ENCODE peak calls at places on chromosomes 12 and 14, in six cellular contexts. W is choroid plexus epithelial cell, D is esophagus squamous epithelium, K is cardiac muscle cell, V is GM12864, J is astrocyte of the cerebellum. E is an unnamed sample.
A peak's percentile ranks its signal among the peaks of the same experiment; 100 is the strongest.

GRCh38 chr12:127728285-127728684 is 538.7 kb upstream of the TMEM132C start:
- DNase-seq in W (no peak), D (no peak), K (no peak), V (no peak), J (no peak), E (no peak)

GRCh38 chr14:25007832-25008231 is 42.1 kb downstream of the STXBP6 start:
- DNase-seq in W (no peak), D (no peak), K (no peak), V (no peak), J (no peak), E (no peak)

GRCh38 chr12:115338566-115339294 is 654.8 kb upstream of the TBX3 start:
- DNase-seq in W (no peak), D (no peak), K (no peak), V (peak; percentile 36), J (no peak), E (no peak)

GRCh38 chr14:54309615-54310014 is 87.2 kb upstream of the CDKN3 start:
- DNase-seq in W (no peak), D (no peak), K (peak; percentile 67), V (no peak), J (no peak), E (no peak)

GRCh38 chr12:128803788-128804187 is 20.0 kb downstream of the SLC15A4 start:
- DNase-seq in W (no peak), D (no peak), K (no peak), V (no peak), J (peak; percentile 37), E (no peak)

GRCh38 chr12:93376436-93377251 is 1.1 kb upstream of the NUDT4 start:
- DNase-seq in W (peak; percentile 68), D (no peak), K (peak; percentile 62), V (no peak), J (no peak), E (no peak)

GRCh38 chr12:16603265-16603915 is 2.6 kb downstream of the LMO3 start:
- DNase-seq in W (no peak), D (no peak), K (no peak), V (no peak), J (no peak), E (no peak)

GRCh38 chr12:65929641-65930040 is 105.4 kb downstream of the HMGA2 start:
- DNase-seq in W (no peak), D (no peak), K (no peak), V (no peak), J (no peak), E (no peak)

GRCh38 chr14:102575479-102576428 is 16.7 kb upstream of the RCOR1 start:
- DNase-seq in W (no peak), D (no peak), K (no peak), V (no peak), J (no peak), E (no peak)

GRCh38 chr12:101501410-101502045 is 26.4 kb downstream of the SPIC start:
- DNase-seq in W (peak; percentile 93), D (no peak), K (peak; percentile 74), V (no peak), J (peak; percentile 12), E (no peak)

GRCh38 chr12:119200601-119201000 is 21.9 kb downstream of the HSPB8 start:
- DNase-seq in W (no peak), D (no peak), K (no peak), V (no peak), J (no peak), E (no peak)

GRCh38 chr14:101373690-101374295 is 187.5 kb upstream of the DIO3 start:
- DNase-seq in W (no peak), D (no peak), K (no peak), V (no peak), J (no peak), E (no peak)

GRCh38 chr14:60647081-60647836 is 2.0 kb downstream of the SIX1 start:
- DNase-seq in W (peak; percentile 72), D (no peak), K (peak; percentile 32), V (no peak), J (no peak), E (no peak)

GRCh38 chr12:54141534-54142475 is 47.0 kb downstream of the SMUG1 start:
- DNase-seq in W (no peak), D (no peak), K (peak; percentile 26), V (no peak), J (no peak), E (no peak)

GRCh38 chr12:101619868-101620761 is 25.3 kb downstream of the MYBPC1 start:
- DNase-seq in W (peak; percentile 57), D (no peak), K (no peak), V (no peak), J (no peak), E (no peak)

DNA sequence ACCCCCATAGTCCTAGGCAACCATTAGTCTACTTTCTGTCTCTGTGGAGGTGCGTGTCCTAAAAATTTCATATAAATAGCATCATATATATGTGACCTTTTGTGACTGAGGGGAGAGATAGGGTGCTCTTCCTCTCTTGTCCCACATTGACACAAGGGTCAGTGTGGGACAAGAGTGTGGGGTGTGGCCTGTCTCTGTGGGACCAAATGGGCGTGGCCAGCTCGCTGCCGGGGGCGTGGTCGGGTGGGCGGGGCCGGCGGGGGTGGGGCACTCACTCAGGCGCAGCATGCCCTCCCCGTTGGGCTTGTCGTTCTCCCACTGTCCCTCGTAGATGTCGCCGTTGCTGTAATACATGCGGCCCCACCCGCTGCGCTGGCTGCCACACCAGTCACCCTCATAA is 15.5 kb downstream of the MORN3 start:
- DNase-seq in W (no peak), D (no peak), K (no peak), V (no peak), J (no peak), E (no peak)
- TF ChIP-seq CTCF in W (no peak), D (no peak), K (no peak), V (no peak), J (no peak), E (no peak)

GRCh38 chr12:46677749-46678148 is 148.0 kb downstream of the SLC38A4 start:
- DNase-seq in W (peak; percentile 76), D (no peak), K (peak; percentile 63), V (no peak), J (peak; percentile 23), E (no peak)

GRCh38 chr12:46678441-46678840 is 147.4 kb downstream of the SLC38A4 start:
- DNase-seq in W (no peak), D (no peak), K (no peak), V (no peak), J (no peak), E (no peak)

GRCh38 chr12:46680506-46680905 is 145.3 kb downstream of the SLC38A4 start:
- DNase-seq in W (no peak), D (no peak), K (no peak), V (no peak), J (no peak), E (no peak)

GRCh38 chr12:46679754-46680153 is 146.0 kb downstream of the SLC38A4 start:
- DNase-seq in W (no peak), D (no peak), K (no peak), V (no peak), J (no peak), E (no peak)

DNA sequence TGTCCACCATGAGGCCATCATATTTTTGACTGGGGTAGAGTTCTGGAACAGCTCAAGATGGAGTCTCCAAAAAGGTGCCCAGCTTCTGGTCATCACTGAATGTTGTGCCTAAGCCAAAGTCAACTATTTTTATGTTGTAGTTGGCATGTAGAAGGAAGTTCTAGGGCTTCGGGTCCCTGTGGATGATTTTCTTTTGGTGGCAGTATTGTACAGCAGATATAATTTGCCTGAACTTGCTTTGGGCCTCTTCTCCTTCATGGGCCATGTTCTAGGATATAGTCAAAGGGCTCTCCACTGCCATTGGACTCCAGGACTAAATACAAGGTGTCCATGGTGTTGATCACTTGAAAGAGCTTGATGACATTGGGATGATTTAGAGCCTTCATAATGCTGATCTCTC is 143.6 kb downstream of the SLC38A4 start:
- DNase-seq in W (no peak), D (no peak), K (no peak), V (no peak), J (no peak), E (no peak)
- TF ChIP-seq CTCF in W (no peak), D (no peak), K (no peak), V (no peak), J (no peak), E (no peak)

DNA sequence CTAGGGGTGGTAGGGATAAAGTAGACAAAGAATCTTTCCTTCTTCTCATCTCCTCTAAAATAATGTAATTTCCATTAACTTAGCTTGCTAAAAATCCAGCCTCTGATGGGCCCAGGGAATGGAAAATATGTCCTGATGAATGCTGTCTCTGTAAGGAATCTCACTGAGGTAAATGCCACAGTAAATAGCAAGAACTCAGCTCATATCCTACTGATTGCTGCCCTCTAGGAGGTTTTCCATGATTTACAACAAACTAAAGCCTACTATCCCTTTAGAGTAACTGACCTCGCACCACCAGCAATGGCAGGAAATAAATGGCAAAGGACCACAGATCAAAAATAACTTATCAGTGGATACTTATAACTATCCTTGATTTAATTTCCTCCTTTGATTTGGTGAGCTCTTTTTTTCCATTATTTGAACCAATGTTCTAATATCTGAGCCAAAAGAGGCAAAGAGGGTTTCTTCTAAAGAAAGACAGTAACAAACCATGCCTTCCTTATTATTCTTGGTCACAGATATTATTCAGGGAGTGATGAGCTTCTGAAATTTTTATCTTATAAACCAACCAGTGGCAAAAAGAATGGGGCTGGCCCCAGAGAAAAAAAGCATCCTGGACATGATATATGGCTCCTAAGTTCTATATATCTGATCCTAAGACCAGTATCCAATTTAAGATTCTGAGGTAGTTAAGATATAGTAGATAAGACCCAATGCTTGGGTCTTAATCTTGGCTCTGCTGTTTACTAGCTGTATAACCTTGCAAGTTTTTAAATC is 43.7 kb downstream of the SENP1 start:
- DNase-seq in W (peak; percentile 45), D (no peak), K (peak; percentile 12), V (no peak), J (no peak), E (no peak)
- TF ChIP-seq CTCF in W (peak; percentile 23), D (no peak), K (no peak), V (no peak), J (peak; percentile 22), E (peak; percentile 20)

DNA sequence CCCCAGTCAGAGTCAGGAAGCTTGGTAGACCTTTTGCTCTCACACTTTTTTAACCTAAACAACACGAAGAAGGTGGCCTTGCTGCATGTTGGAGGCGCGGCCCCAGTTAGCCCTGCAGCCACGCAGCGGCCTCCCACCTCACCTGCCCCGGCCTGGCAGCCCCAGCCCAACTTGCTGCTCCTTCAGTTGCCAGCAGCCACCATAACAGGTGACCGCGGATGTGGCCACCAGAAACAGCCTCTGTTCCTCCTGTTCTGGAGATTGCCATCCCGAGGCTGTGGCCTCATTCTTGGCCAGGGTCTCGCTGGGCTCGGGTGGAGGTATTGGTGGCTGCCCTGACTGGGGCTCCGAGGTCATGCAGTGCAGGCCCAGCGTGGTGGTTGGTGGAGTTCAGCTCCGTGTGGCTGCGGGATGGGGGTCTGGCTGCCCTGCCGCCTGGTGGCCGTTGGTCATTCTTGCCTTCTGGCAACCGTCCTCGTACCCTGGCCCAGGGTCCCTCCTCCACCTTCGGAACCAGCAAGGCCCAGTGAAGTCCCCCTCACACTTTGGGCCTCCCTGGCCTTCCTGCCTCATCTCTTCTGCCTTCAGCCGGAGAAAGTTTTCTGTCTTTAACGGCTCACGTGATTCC is 20.7 kb upstream of the TEX22 start:
- DNase-seq in W (no peak), D (no peak), K (no peak), V (no peak), J (no peak), E (no peak)
- TF ChIP-seq CTCF in W (no peak), D (no peak), K (no peak), V (no peak), J (no peak), E (no peak)

DNA sequence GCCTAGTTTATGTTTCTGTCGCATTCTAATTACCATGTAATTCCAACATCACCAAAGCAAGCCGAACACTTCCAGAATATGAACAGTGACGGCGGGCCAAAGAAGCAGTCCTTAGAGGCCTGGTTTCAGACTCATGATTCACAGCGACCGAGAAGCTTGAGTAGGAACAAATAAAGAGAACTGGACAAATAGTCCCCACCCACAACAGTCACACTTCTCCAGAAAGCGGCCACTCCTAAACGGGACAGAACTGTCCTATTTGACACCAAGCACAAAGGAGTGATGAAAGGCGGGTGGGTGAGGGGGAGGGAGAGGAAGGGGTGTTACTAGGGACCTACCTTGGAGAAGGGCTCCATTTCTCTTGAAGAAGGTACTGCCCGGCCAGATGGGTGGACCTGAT is 136.4 kb downstream of the FOXN3 start:
- DNase-seq in W (no peak), D (no peak), K (no peak), V (no peak), J (no peak), E (no peak)
- TF ChIP-seq CTCF in W (no peak), D (no peak), K (no peak), V (no peak), J (no peak), E (no peak)